ENCODE peak calls at places on chromosomes 11 and 22, in five cellular contexts. G, V, D, P and F are unnamed samples. For H3K4me1, H3K27me3 and H3K9me3, the result is how much of the 10 kb centered on the place peaks cover.

GRCh38 chr11:12246169-12246568 is 131.2 kb upstream of the PARVA start:
- DNase-seq in G (no peak), V (no peak), D (no peak), P (no peak), F (no peak)

GRCh38 chr22:31036671-31037550 is 44.2 kb upstream of the SMTN start:
- DNase-seq in G (peak), V (no peak), D (no peak), P (no peak), F (no peak)

GRCh38 chr11:15157738-15158137 is 43.0 kb downstream of the INSC start:
- DNase-seq in G (no peak), V (no peak), D (no peak), P (no peak), F (no peak)

GRCh38 chr11:12930850-12931249 is 78.3 kb upstream of the RASSF10 start:
- DNase-seq in G (no peak), V (no peak), D (no peak), P (no peak), F (no peak)

GRCh38 chr11:9625158-9625557 is 38.7 kb upstream of the SWAP70 start:
- DNase-seq in G (peak), V (no peak), D (no peak), P (no peak), F (no peak)

GRCh38 chr22:21975273-21975672 is 7.3 kb downstream of the TOP3B start:
- DNase-seq in G (no peak), V (no peak), D (no peak), P (no peak), F (no peak)

GRCh38 chr11:9758676-9759518 is 95.0 kb downstream of the SWAP70 start:
- DNase-seq in G (peak), V (peak), D (no peak), P (peak), F (peak)

GRCh38 chr11:3802016-3802790 is 4.8 kb upstream of the NUP98 start:
- DNase-seq in G (no peak), V (no peak), D (no peak), P (no peak), F (no peak)

GRCh38 chr11:121323208-121323607 is 30.6 kb downstream of the SC5D start:
- DNase-seq in G (no peak), V (no peak), D (no peak), P (no peak), F (no peak)

GRCh38 chr11:75891947-75892739 is 77.1 kb downstream of the UVRAG start:
- DNase-seq in G (no peak), V (no peak), D (no peak), P (no peak), F (no peak)

GRCh38 chr22:30969532-30970355 is 679 bp downstream of the TUG1 start:
- DNase-seq in G (no peak), V (peak), D (no peak), P (peak), F (peak)

GRCh38 chr11:102727890-102728289 is 3.1 kb upstream of the MMP8 start:
- DNase-seq in G (no peak), V (no peak), D (no peak), P (no peak), F (no peak)

GRCh38 chr22:39534092-39534506 is 1.6 kb upstream of the RPS19BP1 start:
- DNase-seq in G (peak), V (no peak), D (no peak), P (peak), F (no peak)

GRCh38 chr11:87351671-87352070 is 313.9 kb downstream of the TMEM135 start:
- DNase-seq in G (no peak), V (no peak), D (no peak), P (no peak), F (no peak)

GRCh38 chr11:102012946-102013345 is 34.3 kb upstream of the CFAP300 start:
- DNase-seq in G (no peak), V (no peak), D (no peak), P (no peak), F (no peak)

GRCh38 chr11:66970808-66971442 is 4.2 kb upstream of the C11orf86 start:
- DNase-seq in G (peak), V (no peak), D (no peak), P (no peak), F (no peak)

GRCh38 chr11:56889986-56890385 is 98.7 kb upstream of the OR5AK2 start:
- DNase-seq in G (no peak), V (no peak), D (no peak), P (no peak), F (no peak)

GRCh38 chr11:31030375-31030774 is 339.2 kb downstream of the DCDC1 start:
- DNase-seq in G (no peak), V (no peak), D (no peak), P (no peak), F (no peak)

GRCh38 chr11:20157768-20158167 is 2.5 kb downstream of the DBX1 start:
- DNase-seq in G (no peak), V (no peak), D (no peak), P (no peak), F (no peak)
- H3K4me1 ChIP-seq in G (under half), V (under half), D (under half), P (under half), F (under half)

GRCh38 chr11:130413383-130414106 is 14.9 kb downstream of the ADAMTS8 start:
- DNase-seq in G (no peak), V (no peak), D (no peak), P (no peak), F (no peak)

GRCh38 chr11:130408901-130409300 is 19.5 kb downstream of the ADAMTS8 start:
- DNase-seq in G (no peak), V (no peak), D (no peak), P (no peak), F (no peak)

GRCh38 chr11:130408401-130408890 is 20.0 kb downstream of the ADAMTS8 start:
- DNase-seq in G (no peak), V (no peak), D (no peak), P (no peak), F (no peak)

GRCh38 chr11:130409618-130410388 is 18.6 kb downstream of the ADAMTS8 start:
- DNase-seq in G (no peak), V (no peak), D (no peak), P (no peak), F (no peak)

DNA sequence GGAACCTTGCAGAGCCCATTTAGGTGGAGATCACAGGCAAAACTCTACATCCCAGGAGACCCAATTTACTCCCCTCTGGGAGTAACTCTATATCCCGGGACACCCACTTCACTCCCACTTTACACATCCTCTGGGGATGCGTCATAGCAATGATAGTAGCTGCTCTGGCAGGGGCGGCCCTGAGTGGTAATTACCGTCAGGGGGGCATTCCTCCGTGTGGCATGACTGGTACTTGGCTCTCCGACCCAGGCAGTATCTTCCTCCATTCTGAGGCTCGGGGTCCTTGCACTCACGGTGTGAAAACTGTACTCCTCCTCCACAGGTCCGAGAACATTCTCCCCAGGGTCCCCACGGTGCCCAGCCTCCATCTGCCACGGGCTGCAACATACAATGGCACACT is 17.2 kb downstream of the ADAMTS8 start:
- DNase-seq in G (no peak), V (no peak), D (no peak), P (no peak), F (no peak)
- H3K27me3 ChIP-seq in G (under half), V (under half), D (under half), P (under half), F (under half)

GRCh38 chr11:55847453-55847852 is 8.9 kb downstream of the OR5D16 start:
- DNase-seq in G (no peak), V (no peak), D (no peak), P (no peak), F (no peak)
- H3K9me3 ChIP-seq in G (under half), V (under half), D (under half), P (half or more), F (under half)

GRCh38 chr11:45165386-45165785 is 18.9 kb downstream of the PRDM11 start:
- DNase-seq in G (no peak), V (no peak), D (no peak), P (no peak), F (no peak)

GRCh38 chr11:45162064-45162375 is 15.6 kb downstream of the PRDM11 start:
- DNase-seq in G (no peak), V (no peak), D (no peak), P (no peak), F (no peak)

GRCh38 chr11:45163956-45164575 is 17.6 kb downstream of the PRDM11 start:
- DNase-seq in G (peak), V (no peak), D (no peak), P (no peak), F (no peak)

GRCh38 chr11:45161252-45162063 is 15.0 kb downstream of the PRDM11 start:
- DNase-seq in G (peak), V (no peak), D (no peak), P (no peak), F (no peak)

GRCh38 chr11:45162916-45163879 is 16.8 kb downstream of the PRDM11 start:
- DNase-seq in G (no peak), V (no peak), D (no peak), P (no peak), F (no peak)
- H3K4me1 ChIP-seq in G (under half), V (under half), D (under half), P (under half), F (under half)

GRCh38 chr11:19101803-19102520 is 15.0 kb upstream of the ZDHHC13 start:
- DNase-seq in G (no peak), V (no peak), D (no peak), P (no peak), F (no peak)

GRCh38 chr11:19100885-19101284 is 16.1 kb upstream of the ZDHHC13 start:
- DNase-seq in G (no peak), V (no peak), D (no peak), P (no peak), F (no peak)

GRCh38 chr11:19102521-19102900 is 14.5 kb upstream of the ZDHHC13 start:
- DNase-seq in G (no peak), V (no peak), D (no peak), P (no peak), F (no peak)
- H3K27me3 ChIP-seq in G (under half), V (under half), D (under half), P (under half), F (under half)

DNA sequence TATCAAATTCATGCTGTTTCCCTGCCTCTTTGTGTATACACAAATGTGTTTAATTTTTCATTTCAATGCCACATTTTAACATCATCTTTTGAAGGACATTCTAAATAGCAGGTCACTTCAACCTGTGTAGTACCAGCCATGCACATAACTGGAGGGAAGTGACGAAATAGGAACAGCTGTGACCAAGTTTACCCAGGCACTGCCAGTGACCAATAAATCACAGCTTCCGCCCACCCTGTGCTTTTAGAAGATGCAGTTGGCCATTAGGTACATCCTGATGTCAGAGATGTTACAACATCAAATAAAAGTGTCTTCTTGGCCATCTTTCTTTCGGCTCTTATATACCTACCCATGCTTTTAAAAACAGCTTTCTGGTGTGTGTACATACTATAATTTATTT is 7.8 kb downstream of the LDLRAD3 start:
- DNase-seq in G (no peak), V (no peak), D (no peak), P (no peak), F (no peak)
- H3K9me3 ChIP-seq in G (under half), V (under half), D (under half), P (under half), F (under half)

DNA sequence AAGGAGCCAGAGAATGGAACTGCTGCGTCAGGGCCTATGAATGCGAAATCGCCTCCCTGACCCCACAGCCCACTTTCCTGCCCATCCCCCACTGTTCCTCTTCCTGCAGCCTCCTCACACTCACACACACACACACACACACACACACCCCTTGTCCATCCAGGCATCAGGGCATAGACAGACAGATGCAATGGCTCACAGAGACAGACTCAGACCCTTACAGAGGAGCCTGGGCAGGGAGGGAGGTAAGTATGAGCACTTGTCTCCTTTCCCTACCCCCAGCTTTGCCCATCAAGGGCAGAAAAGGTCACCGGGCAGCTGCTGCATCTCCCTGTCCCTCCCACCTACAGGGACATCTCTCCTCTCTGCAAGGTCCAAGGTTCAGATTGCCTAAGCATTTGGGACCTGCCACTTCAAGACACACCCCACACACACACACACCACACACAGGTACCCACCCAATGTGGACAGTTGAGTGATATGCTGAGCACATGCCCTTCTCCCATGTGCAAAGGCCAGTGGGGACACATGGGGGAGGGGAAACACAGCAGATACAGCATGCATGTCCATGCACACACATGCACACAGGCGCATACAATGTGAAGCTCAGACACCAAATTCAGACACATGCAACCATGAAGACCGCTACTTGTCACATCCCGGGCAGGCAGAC is 2.0 kb upstream of the NRXN2 start:
- DNase-seq in G (no peak), V (no peak), D (no peak), P (no peak), F (no peak)
- H3K4me1 ChIP-seq in G (under half), V (under half), D (under half), P (under half), F (under half)